ENCODE peak calls at places on chromosomes 3 and 15, in four cellular contexts. G, B, L and E are unnamed samples.
A peak's percentile ranks its signal among the peaks of the same experiment; 100 is the strongest.

GRCh38 chr15:70347766-70348558 is 250.2 kb upstream of the TLE3 start:
- DNase-seq in L (no peak), G (no peak), B (no peak), E (no peak)

GRCh38 chr3:184742676-184743135 is 30.8 kb upstream of the MAGEF1 start:
- DNase-seq in B (peak; percentile 81), G (no peak), L (no peak), E (no peak)

GRCh38 chr3:37645801-37646380 is 215.8 kb upstream of the CTDSPL start:
- DNase-seq in L (peak; percentile 95), G (no peak), B (no peak), E (peak; percentile 15)

GRCh38 chr3:19364150-19364549 is 215.8 kb downstream of the KCNH8 start:
- DNase-seq in G (no peak), B (no peak), L (peak; percentile 3), E (no peak)

GRCh38 chr3:46847744-46848143 is 15.5 kb downstream of the MYL3 start:
- DNase-seq in G (no peak), B (no peak), L (no peak), E (no peak)

GRCh38 chr3:27115352-27115751 is 253.8 kb downstream of the NEK10 start:
- DNase-seq in L (no peak), B (no peak), G (no peak), E (no peak)

GRCh38 chr3:72938471-72939265 is 50.8 kb downstream of the GXYLT2 start:
- DNase-seq in L (peak; percentile 87), B (peak; percentile 19), G (peak; percentile 81), E (peak; percentile 83)

GRCh38 chr3:129305592-129306091 is 27.0 kb downstream of the HMCES start:
- DNase-seq in L (peak; percentile 94), B (peak; percentile 98), G (peak; percentile 95), E (peak; percentile 92)

GRCh38 chr15:85430406-85431204 is 50.2 kb downstream of the AKAP13 start:
- DNase-seq in L (no peak), B (peak; percentile 34), G (no peak), E (peak; percentile 58)

GRCh38 chr3:193829781-193830180 is 236.8 kb downstream of the OPA1 start:
- DNase-seq in G (no peak), B (no peak), L (peak; percentile 76), E (peak; percentile 97)

GRCh38 chr3:141623732-141624131 is 114.4 kb upstream of the RNF7 start:
- DNase-seq in B (no peak), L (no peak), G (no peak), E (no peak)

GRCh38 chr3:111717601-111718000 is 122.5 kb upstream of the ZBED2 start:
- DNase-seq in B (peak; percentile 80), L (peak; percentile 87), G (peak; percentile 89), E (peak; percentile 89)

GRCh38 chr15:100783296-100783695 is 96.3 kb upstream of the ALDH1A3 start:
- DNase-seq in G (peak; percentile 8), B (peak; percentile 1), L (no peak), E (no peak)

GRCh38 chr15:77633913-77634265 is 1.2 kb upstream of the LINGO1 start:
- DNase-seq in B (peak; percentile 82), G (no peak), L (no peak), E (no peak)

GRCh38 chr15:85621096-85621495 is 173.6 kb downstream of the KLHL25 start:
- DNase-seq in L (peak; percentile 55), B (no peak), G (peak; percentile 24), E (no peak)

GRCh38 chr3:119913021-119913420 is 131.1 kb downstream of the NR1I2 start:
- DNase-seq in L (no peak), G (no peak), B (no peak), E (peak; percentile 32)

GRCh38 chr3:57168151-57168550 is 3.0 kb upstream of the IL17RD start:
- DNase-seq in L (no peak), G (no peak), B (no peak), E (no peak)

GRCh38 chr3:110307065-110307809 is 764.4 kb upstream of the NECTIN3 start:
- DNase-seq in B (no peak), L (no peak), G (no peak), E (no peak)

GRCh38 chr15:31255732-31256384 is 70.8 kb upstream of the KLF13 start:
- DNase-seq in G (no peak), B (no peak), L (no peak), E (no peak)

GRCh38 chr15:77834276-77834990 is 201.7 kb upstream of the LINGO1 start:
- DNase-seq in L (no peak), G (no peak), B (no peak), E (no peak)

GRCh38 chr3:45479627-45480026 is 91.3 kb downstream of the LARS2 start:
- DNase-seq in L (no peak), B (no peak), G (no peak), E (peak; percentile 70)

DNA sequence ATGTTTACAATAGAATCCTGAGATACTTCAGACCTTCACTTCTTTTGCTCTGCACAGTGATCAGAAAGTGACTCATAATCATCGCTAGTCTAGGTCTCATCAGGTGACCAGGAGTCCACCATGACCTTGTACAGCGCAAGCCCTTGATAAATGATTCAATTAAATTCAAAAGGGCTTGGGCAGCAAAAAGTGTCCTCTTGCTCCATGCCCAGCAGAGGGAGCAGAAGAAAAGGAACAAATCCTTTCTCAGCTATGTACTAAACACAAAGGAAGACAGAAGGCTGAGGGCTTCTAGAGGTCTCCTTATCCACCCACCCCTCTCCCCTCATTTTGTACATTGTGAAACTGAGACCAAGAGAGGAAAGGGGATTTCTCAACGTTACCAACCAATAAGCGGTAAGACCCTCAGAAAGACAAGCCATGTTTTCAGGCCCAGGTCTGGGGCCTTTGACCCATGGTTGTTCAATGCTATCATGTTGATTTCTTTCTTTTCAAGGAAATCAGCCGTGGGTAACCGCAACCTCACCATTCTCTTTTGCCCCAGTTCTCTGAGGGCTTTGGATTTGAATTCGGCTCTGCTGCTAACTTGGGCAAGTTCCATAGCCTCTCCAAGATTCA is 74.8 kb downstream of the AQP9 start:
- DNase-seq in L (peak; percentile 79), B (peak; percentile 62), G (peak; percentile 28), E (peak; percentile 42)
- TF ChIP-seq CTCF in L (peak; percentile 67), B (peak; percentile 65), G (peak; percentile 65), E (peak; percentile 69)

GRCh38 chr3:8736436-8736835 is 2.8 kb downstream of the CAV3 start:
- DNase-seq in B (no peak), G (no peak), L (no peak), E (no peak)
- H3K4me3 ChIP-seq in B (no peak overlapping the region), G (no peak overlapping the region), L (no peak overlapping the region), E (no peak overlapping the region)

DNA sequence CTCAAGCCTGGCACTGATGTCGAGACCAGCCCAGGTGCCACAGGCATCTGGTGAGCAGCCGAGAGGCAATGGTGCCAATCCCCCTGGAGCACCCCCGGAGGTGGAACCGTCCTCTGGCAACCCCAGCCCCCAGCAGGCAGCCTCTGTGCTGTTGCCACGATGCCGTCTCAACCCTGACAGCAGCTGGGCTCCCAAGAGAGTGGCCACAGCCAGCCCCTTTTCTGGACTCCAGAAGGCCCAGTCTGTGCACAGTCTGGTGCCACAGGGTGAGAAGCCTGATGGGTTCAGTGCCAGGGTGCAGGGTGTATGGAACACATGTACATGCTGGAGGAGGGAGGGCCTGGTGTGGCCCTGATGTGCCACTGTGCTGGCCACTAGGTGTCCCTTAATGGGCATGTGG is 4.9 kb upstream of the JMJD7 start:
- DNase-seq in L (no peak), B (no peak), G (no peak), E (no peak)
- TF ChIP-seq CTCF in L (no peak), B (no peak), G (no peak), E (no peak)

DNA sequence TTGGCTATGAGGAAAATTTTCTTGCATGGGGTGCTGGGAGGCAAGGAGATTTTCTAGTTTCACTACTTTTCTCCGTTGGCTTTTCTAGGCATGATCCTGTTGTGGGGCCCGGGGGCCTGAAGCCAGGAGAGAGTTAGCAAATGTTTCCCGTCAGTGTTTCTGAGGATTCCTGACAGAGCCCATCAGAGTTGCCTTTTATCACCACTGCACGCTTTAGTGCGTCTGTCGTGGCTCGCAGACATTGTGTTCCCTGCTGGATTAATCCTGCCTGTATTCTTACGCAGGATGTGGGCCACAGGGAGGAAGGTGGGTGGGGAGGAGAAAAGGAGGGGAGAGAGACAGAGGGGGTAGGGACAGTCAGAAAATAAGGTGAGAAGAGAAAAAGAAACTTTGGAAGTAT is 18.1 kb upstream of the BOC start:
- DNase-seq in L (no peak), G (no peak), B (peak; percentile 86), E (no peak)
- H3K4me3 ChIP-seq in L (no peak overlapping the region), G (no peak overlapping the region), B (no peak overlapping the region), E (no peak overlapping the region)

GRCh38 chr15:60964527-60964926 is 264.6 kb downstream of the RORA start:
- DNase-seq in G (peak; percentile 70), B (no peak), L (no peak), E (no peak)
- TF ChIP-seq CTCF in G (no peak), B (no peak), L (no peak), E (no peak)

DNA sequence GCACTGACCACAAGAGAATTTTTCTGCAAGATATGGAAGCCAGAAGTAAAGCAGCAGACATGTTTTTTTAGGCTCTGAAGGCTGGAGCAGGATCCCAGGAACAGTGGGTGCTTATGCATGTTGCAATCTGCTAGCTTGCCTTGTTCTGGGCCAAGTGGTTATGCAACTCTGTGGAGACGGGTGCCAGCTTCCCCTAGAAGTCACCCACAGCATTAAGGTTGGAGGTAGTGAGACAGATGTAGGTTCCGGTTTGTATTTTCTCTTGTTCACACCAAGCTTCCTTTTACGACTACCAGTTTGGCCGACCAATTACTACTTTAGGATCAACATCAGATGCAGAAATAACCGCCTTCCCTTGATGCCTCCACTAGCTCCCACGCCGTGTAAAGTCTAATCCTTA is 11.1 kb downstream of the DPH3 start:
- DNase-seq in L (peak; percentile 66), G (peak; percentile 45), B (no peak), E (peak; percentile 51)
- H3K4me3 ChIP-seq in L (no peak overlapping the region), G (no peak overlapping the region), B (no peak overlapping the region), E (no peak overlapping the region)